ENCODE peak calls at places on chromosomes 1 and 21, in five cellular contexts. One of them, this sample, is unnamed. For H3K9me3 and H3K79me2, the result is how much of the 10 kb centered on the place peaks cover.

GRCh38 chr1:46369542-46370213 is 24.4 kb upstream of the FAAH start:
- DNase-seq in HCT116: no peak
- DNase-seq in Karpas-422: peak
- DNase-seq in hepatocyte: no peak
- DNase-seq in MM.1S: no peak
- DNase-seq in this sample: no peak

GRCh38 chr1:111754964-111755320 is 759 bp upstream of the DDX20 start:
- DNase-seq in hepatocyte: peak
- DNase-seq in Karpas-422: peak
- DNase-seq in HCT116: no peak
- DNase-seq in MM.1S: no peak
- DNase-seq in this sample: peak

GRCh38 chr1:155001438-155001687 is 1.2 kb upstream of the ZBTB7B start:
- DNase-seq in HCT116: no peak
- DNase-seq in Karpas-422: no peak
- DNase-seq in hepatocyte: no peak
- DNase-seq in MM.1S: no peak
- DNase-seq in this sample: no peak

GRCh38 chr1:206578959-206579358 is 33.3 kb downstream of the EIF2D start:
- DNase-seq in HCT116: no peak
- DNase-seq in hepatocyte: no peak
- DNase-seq in MM.1S: no peak
- DNase-seq in Karpas-422: no peak
- DNase-seq in this sample: no peak

GRCh38 chr1:78114034-78114956 is 68.5 kb downstream of the GIPC2 start:
- DNase-seq in hepatocyte: peak
- DNase-seq in HCT116: peak
- DNase-seq in MM.1S: peak
- DNase-seq in Karpas-422: peak
- DNase-seq in this sample: peak

GRCh38 chr1:21149430-21149861 is 27.3 kb downstream of the EIF4G3 start:
- DNase-seq in Karpas-422: no peak
- DNase-seq in HCT116: peak
- DNase-seq in hepatocyte: peak
- DNase-seq in MM.1S: no peak
- DNase-seq in this sample: peak

GRCh38 chr1:36101546-36101945 is 12.9 kb downstream of the ADPRS start:
- DNase-seq in MM.1S: no peak
- DNase-seq in Karpas-422: no peak
- DNase-seq in HCT116: no peak
- DNase-seq in hepatocyte: no peak
- DNase-seq in this sample: no peak

GRCh38 chr1:181779343-181779742 is 282.2 kb downstream of the ZNF648 start:
- DNase-seq in hepatocyte: no peak
- DNase-seq in HCT116: no peak
- DNase-seq in Karpas-422: no peak
- DNase-seq in MM.1S: no peak
- DNase-seq in this sample: no peak

GRCh38 chr1:40039757-40040510 is 595 bp upstream of the CAP1 start:
- DNase-seq in Karpas-422: peak
- DNase-seq in MM.1S: peak
- DNase-seq in HCT116: peak
- DNase-seq in hepatocyte: peak
- DNase-seq in this sample: peak

GRCh38 chr1:159076438-159076752 is 171 bp downstream of the AIM2 start:
- DNase-seq in HCT116: no peak
- DNase-seq in Karpas-422: no peak
- DNase-seq in MM.1S: no peak
- DNase-seq in hepatocyte: no peak
- DNase-seq in this sample: no peak

GRCh38 chr1:15290382-15290781 is 43.4 kb downstream of the FHAD1 start:
- DNase-seq in hepatocyte: no peak
- DNase-seq in MM.1S: no peak
- DNase-seq in Karpas-422: no peak
- DNase-seq in HCT116: no peak
- DNase-seq in this sample: no peak

GRCh38 chr1:98410082-98410481 is 251.4 kb upstream of the SNX7 start:
- DNase-seq in hepatocyte: no peak
- DNase-seq in MM.1S: no peak
- DNase-seq in HCT116: no peak
- DNase-seq in Karpas-422: no peak
- DNase-seq in this sample: no peak

GRCh38 chr21:34552324-34553198 is 40.6 kb upstream of the KCNE1 start:
- DNase-seq in hepatocyte: no peak
- DNase-seq in Karpas-422: no peak
- DNase-seq in MM.1S: no peak
- DNase-seq in HCT116: no peak
- DNase-seq in this sample: no peak

GRCh38 chr1:24642481-24643361 is at the start of gene SRRM1:
- DNase-seq in MM.1S: peak
- DNase-seq in hepatocyte: peak
- DNase-seq in HCT116: peak
- DNase-seq in Karpas-422: peak
- DNase-seq in this sample: peak

GRCh38 chr1:228668553-228669400 is 66.5 kb upstream of the RHOU start:
- DNase-seq in hepatocyte: no peak
- DNase-seq in Karpas-422: no peak
- DNase-seq in HCT116: no peak
- DNase-seq in MM.1S: no peak
- DNase-seq in this sample: no peak

GRCh38 chr21:32569261-32570230 is 15.8 kb downstream of the TCP10L start:
- DNase-seq in MM.1S: peak
- DNase-seq in HCT116: peak
- DNase-seq in Karpas-422: peak
- DNase-seq in hepatocyte: peak
- DNase-seq in this sample: peak

GRCh38 chr1:21736876-21737275 is 46.1 kb downstream of the USP48 start:
- DNase-seq in MM.1S: no peak
- DNase-seq in Karpas-422: no peak
- DNase-seq in HCT116: no peak
- DNase-seq in hepatocyte: no peak
- DNase-seq in this sample: no peak

GRCh38 chr1:35031103-35031452 is 667 bp downstream of the ZMYM6 start:
- DNase-seq in HCT116: no peak
- DNase-seq in MM.1S: peak
- DNase-seq in hepatocyte: peak
- DNase-seq in Karpas-422: peak
- DNase-seq in this sample: peak

GRCh38 chr1:113744114-113744513 is 15.2 kb downstream of the PHTF1 start:
- DNase-seq in hepatocyte: no peak
- DNase-seq in HCT116: no peak
- DNase-seq in MM.1S: no peak
- DNase-seq in Karpas-422: no peak
- DNase-seq in this sample: no peak

GRCh38 chr1:218711884-218712674 is 366.9 kb downstream of the TGFB2 start:
- DNase-seq in MM.1S: no peak
- DNase-seq in HCT116: no peak
- DNase-seq in hepatocyte: no peak
- DNase-seq in Karpas-422: no peak
- DNase-seq in this sample: no peak

GRCh38 chr1:10665930-10666850 is 130.3 kb downstream of the CASZ1 start:
- DNase-seq in HCT116: no peak
- DNase-seq in Karpas-422: no peak
- DNase-seq in MM.1S: no peak
- DNase-seq in hepatocyte: no peak
- DNase-seq in this sample: no peak

GRCh38 chr1:235054466-235054865 is 74.2 kb downstream of the TOMM20 start:
- DNase-seq in HCT116: no peak
- DNase-seq in MM.1S: no peak
- DNase-seq in hepatocyte: no peak
- DNase-seq in Karpas-422: no peak
- DNase-seq in this sample: no peak

GRCh38 chr1:218478336-218478735 is 133.2 kb downstream of the TGFB2 start:
- DNase-seq in MM.1S: no peak
- DNase-seq in Karpas-422: no peak
- DNase-seq in hepatocyte: no peak
- DNase-seq in HCT116: no peak
- DNase-seq in this sample: no peak

GRCh38 chr1:212179394-212180076 is 105.7 kb upstream of the PPP2R5A start:
- DNase-seq in Karpas-422: peak
- DNase-seq in HCT116: peak
- DNase-seq in MM.1S: no peak
- DNase-seq in hepatocyte: peak
- DNase-seq in this sample: peak

GRCh38 chr1:202938287-202938925 is 11.4 kb upstream of the KLHL12 start:
- DNase-seq in HCT116: no peak
- DNase-seq in MM.1S: no peak
- DNase-seq in Karpas-422: no peak
- DNase-seq in hepatocyte: no peak
- DNase-seq in this sample: no peak

GRCh38 chr1:221725683-221726330 is 16.1 kb downstream of the DUSP10 start:
- DNase-seq in Karpas-422: no peak
- DNase-seq in MM.1S: no peak
- DNase-seq in hepatocyte: no peak
- DNase-seq in HCT116: no peak
- DNase-seq in this sample: no peak

GRCh38 chr1:95286479-95286878 is 52.5 kb downstream of the RWDD3 start:
- DNase-seq in HCT116: no peak
- DNase-seq in Karpas-422: no peak
- DNase-seq in hepatocyte: no peak
- DNase-seq in MM.1S: no peak
- DNase-seq in this sample: no peak

GRCh38 chr1:107804134-107804533 is 160.8 kb downstream of the VAV3 start:
- DNase-seq in MM.1S: peak
- DNase-seq in hepatocyte: no peak
- DNase-seq in Karpas-422: no peak
- DNase-seq in HCT116: no peak
- DNase-seq in this sample: no peak

GRCh38 chr21:9737871-9738520 is 783.4 kb upstream of the TPTE start:
- DNase-seq in HCT116: no peak
- DNase-seq in MM.1S: no peak
- DNase-seq in Karpas-422: no peak
- DNase-seq in hepatocyte: no peak
- DNase-seq in this sample: no peak

GRCh38 chr21:9730866-9731265 is 790.5 kb upstream of the TPTE start:
- DNase-seq in HCT116: no peak
- DNase-seq in hepatocyte: no peak
- DNase-seq in Karpas-422: no peak
- DNase-seq in MM.1S: no peak
- DNase-seq in this sample: no peak

GRCh38 chr21:9739240-9739639 is 782.1 kb upstream of the TPTE start:
- DNase-seq in HCT116: no peak
- DNase-seq in MM.1S: no peak
- DNase-seq in Karpas-422: no peak
- DNase-seq in hepatocyte: no peak
- DNase-seq in this sample: no peak

GRCh38 chr21:9738527-9738926 is 782.9 kb upstream of the TPTE start:
- DNase-seq in HCT116: no peak
- DNase-seq in hepatocyte: no peak
- DNase-seq in MM.1S: no peak
- DNase-seq in Karpas-422: no peak
- DNase-seq in this sample: no peak

GRCh38 chr21:9735421-9735961 is 785.9 kb upstream of the TPTE start:
- DNase-seq in Karpas-422: no peak
- DNase-seq in hepatocyte: no peak
- DNase-seq in HCT116: no peak
- DNase-seq in MM.1S: no peak
- DNase-seq in this sample: no peak
- H3K9me3 ChIP-seq in Karpas-422: half or more
- H3K9me3 ChIP-seq in hepatocyte: under half
- H3K9me3 ChIP-seq in HCT116: under half
- H3K9me3 ChIP-seq in MM.1S: under half
- H3K9me3 ChIP-seq in this sample: under half

GRCh38 chr1:54363925-54364324 is 42.3 kb downstream of the SSBP3 start:
- DNase-seq in Karpas-422: no peak
- DNase-seq in HCT116: no peak
- DNase-seq in hepatocyte: no peak
- DNase-seq in MM.1S: no peak
- DNase-seq in this sample: no peak

GRCh38 chr1:54367613-54368012 is 38.6 kb downstream of the SSBP3 start:
- DNase-seq in HCT116: no peak
- DNase-seq in MM.1S: no peak
- DNase-seq in Karpas-422: no peak
- DNase-seq in hepatocyte: no peak
- DNase-seq in this sample: no peak

GRCh38 chr1:54365020-54365797 is 41.0 kb downstream of the SSBP3 start:
- DNase-seq in Karpas-422: no peak
- DNase-seq in MM.1S: no peak
- DNase-seq in HCT116: no peak
- DNase-seq in hepatocyte: no peak
- DNase-seq in this sample: no peak

GRCh38 chr1:54364613-54365012 is 41.6 kb downstream of the SSBP3 start:
- DNase-seq in HCT116: no peak
- DNase-seq in MM.1S: no peak
- DNase-seq in hepatocyte: no peak
- DNase-seq in Karpas-422: no peak
- DNase-seq in this sample: no peak

GRCh38 chr1:54365847-54366246 is 40.3 kb downstream of the SSBP3 start:
- DNase-seq in HCT116: no peak
- DNase-seq in hepatocyte: no peak
- DNase-seq in Karpas-422: no peak
- DNase-seq in MM.1S: no peak
- DNase-seq in this sample: no peak
- H3K79me2 ChIP-seq in HCT116: under half
- H3K79me2 ChIP-seq in hepatocyte: half or more
- H3K79me2 ChIP-seq in Karpas-422: under half
- H3K79me2 ChIP-seq in MM.1S: half or more
- H3K79me2 ChIP-seq in this sample: under half

DNA sequence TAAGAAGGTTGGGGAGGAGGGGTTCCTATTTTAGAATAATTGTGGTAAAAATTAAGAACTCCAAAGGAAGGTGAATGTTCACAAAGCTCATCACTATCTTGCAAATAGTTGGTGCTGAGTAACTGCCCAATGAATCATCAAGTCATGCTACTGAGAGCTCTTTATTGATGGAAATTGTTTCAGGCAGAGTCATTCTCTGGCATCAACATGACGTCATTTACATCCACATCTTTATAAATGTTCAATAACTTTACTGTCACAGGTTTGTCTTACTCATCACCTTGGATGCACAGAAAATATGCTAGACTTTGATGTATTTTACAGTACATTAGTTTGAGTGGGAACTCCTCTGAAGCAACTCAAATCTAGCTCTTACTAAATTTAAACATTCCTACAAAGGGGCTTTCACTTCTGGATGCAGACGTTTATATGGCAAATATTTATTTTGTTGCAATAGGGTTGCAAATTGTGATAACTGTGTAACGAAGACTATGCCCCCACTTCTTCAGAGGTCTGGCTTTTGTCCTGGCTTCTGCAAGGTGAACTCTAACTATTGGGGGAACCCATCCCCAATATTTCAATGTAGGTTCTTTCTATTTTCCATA is 273.7 kb upstream of the AJAP1 start:
- DNase-seq in hepatocyte: no peak
- DNase-seq in MM.1S: no peak
- DNase-seq in HCT116: no peak
- DNase-seq in Karpas-422: no peak
- DNase-seq in this sample: no peak
- H3K9me3 ChIP-seq in hepatocyte: under half
- H3K9me3 ChIP-seq in MM.1S: under half
- H3K9me3 ChIP-seq in HCT116: under half
- H3K9me3 ChIP-seq in Karpas-422: under half
- H3K9me3 ChIP-seq in this sample: under half

DNA sequence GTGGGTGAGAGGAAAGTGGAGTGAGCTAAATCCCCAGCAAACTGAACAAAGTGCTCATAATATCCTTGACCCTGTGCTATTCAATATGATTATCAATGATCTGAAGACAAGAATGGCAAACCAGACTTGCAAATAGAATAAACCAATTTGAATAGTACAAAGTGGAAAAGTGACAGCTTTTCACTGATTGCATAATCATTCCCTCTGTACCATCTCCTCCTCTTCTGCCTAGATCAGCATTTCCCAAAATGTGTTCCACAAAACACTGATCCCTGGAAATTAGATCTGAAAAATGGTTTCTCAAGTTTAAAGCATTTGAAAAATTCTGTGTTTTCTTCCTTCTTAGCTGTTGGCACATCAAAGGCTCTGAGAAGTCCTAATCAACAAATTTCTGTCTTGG is 8.1 kb downstream of the MTF1 start:
- DNase-seq in Karpas-422: no peak
- DNase-seq in HCT116: no peak
- DNase-seq in hepatocyte: no peak
- DNase-seq in MM.1S: no peak
- DNase-seq in this sample: no peak
- H3K79me2 ChIP-seq in Karpas-422: half or more
- H3K79me2 ChIP-seq in HCT116: half or more
- H3K79me2 ChIP-seq in hepatocyte: half or more
- H3K79me2 ChIP-seq in MM.1S: half or more
- H3K79me2 ChIP-seq in this sample: half or more

This sample was measured in PC-9.